ENCODE peak calls at places on chromosomes 5 and 9, in four cellular contexts. C is GM12865, A is H54, M is HuH-7. B is an unnamed sample.

GRCh38 chr5:143218563-143219170 is 184.8 kb downstream of the NR3C1 start:
- DNase-seq in A (no peak), M (no peak), C (peak), B (no peak)

GRCh38 chr9:133184971-133185370 is 21.3 kb upstream of the GBGT1 start:
- DNase-seq in A (peak), C (peak), M (peak), B (peak)

GRCh38 chr9:121958530-121958929 is 134.6 kb downstream of the TTLL11 start:
- DNase-seq in M (no peak), A (no peak), C (no peak), B (no peak)

GRCh38 chr5:13034048-13034447 is 910.4 kb downstream of the DNAH5 start:
- DNase-seq in A (no peak), C (no peak), M (no peak), B (no peak)

GRCh38 chr9:94110821-94111252 is 26.6 kb downstream of the PTPDC1 start:
- DNase-seq in C (no peak), M (no peak), A (no peak), B (no peak)

GRCh38 chr9:93301291-93301811 is 117.4 kb downstream of the WNK2 start:
- DNase-seq in C (no peak), M (no peak), A (no peak), B (no peak)

GRCh38 chr5:58012801-58013315 is 447.0 kb downstream of the PLK2 start:
- DNase-seq in M (no peak), C (no peak), A (no peak), B (no peak)

GRCh38 chr9:16319646-16320045 is 550.8 kb downstream of the BNC2 start:
- DNase-seq in C (no peak), A (no peak), M (no peak), B (no peak)

GRCh38 chr9:38681747-38682227 is 38.1 kb downstream of the FAM240B start:
- DNase-seq in A (no peak), C (peak), M (no peak), B (peak)

GRCh38 chr5:151571270-151572173 is 19.6 kb downstream of the FAT2 start:
- DNase-seq in M (no peak), C (no peak), A (no peak), B (no peak)

GRCh38 chr9:124733964-124734740 is 37.0 kb downstream of the NR6A1 start:
- DNase-seq in M (peak), C (no peak), A (no peak), B (no peak)

GRCh38 chr5:176542596-176543427 is 5.6 kb upstream of the RNF44 start:
- DNase-seq in C (peak), A (no peak), M (peak), B (no peak)

GRCh38 chr5:64147849-64148441 is 17.7 kb upstream of the RNF180 start:
- DNase-seq in A (no peak), M (peak), C (peak), B (peak)

GRCh38 chr5:117255211-117256032 is 680.8 kb upstream of the SEMA6A start:
- DNase-seq in A (no peak), C (no peak), M (no peak), B (no peak)

GRCh38 chr9:114163517-114163924 is 8.2 kb downstream of the COL27A1 start:
- DNase-seq in M (peak), C (no peak), A (no peak), B (no peak)

GRCh38 chr9:35481347-35481975 is 8.4 kb upstream of the RUSC2 start:
- DNase-seq in M (peak), A (peak), C (peak), B (peak)

GRCh38 chr9:77018058-77019009 is 1.1 kb upstream of the FOXB2 start:
- DNase-seq in C (no peak), A (no peak), M (no peak), B (no peak)

GRCh38 chr5:113524927-113525326 is 11.4 kb downstream of the YTHDC2 start:
- DNase-seq in A (no peak), C (peak), M (no peak), B (no peak)

GRCh38 chr5:169185626-169186025 is 115.3 kb downstream of the SLIT3 start:
- DNase-seq in M (no peak), C (no peak), A (no peak), B (no peak)

GRCh38 chr5:166625210-166625865 is 1666.1 kb upstream of the WWC1 start:
- DNase-seq in M (no peak), A (no peak), C (no peak), B (peak)

GRCh38 chr5:61991426-61991825 is 314.6 kb upstream of the KIF2A start:
- DNase-seq in M (peak), A (no peak), C (no peak), B (no peak)

GRCh38 chr9:89893886-89894285 is 289.1 kb downstream of the GADD45G start:
- DNase-seq in M (no peak), C (no peak), A (no peak), B (no peak)

GRCh38 chr5:58188287-58188651 is 271.6 kb downstream of the PLK2 start:
- DNase-seq in A (no peak), C (no peak), M (no peak), B (peak)

GRCh38 chr5:151022511-151023018 is 2.2 kb downstream of the GPX3 start:
- DNase-seq in C (no peak), A (no peak), M (no peak), B (no peak)

GRCh38 chr5:13251623-13252367 is 692.7 kb downstream of the DNAH5 start:
- DNase-seq in A (no peak), C (no peak), M (no peak), B (no peak)

GRCh38 chr5:71471193-71471592 is 15.7 kb downstream of the BDP1 start:
- DNase-seq in C (no peak), A (no peak), M (no peak), B (no peak)

GRCh38 chr5:124439609-124440008 is 306.8 kb downstream of the ZNF608 start:
- DNase-seq in C (no peak), A (no peak), M (no peak), B (no peak)

GRCh38 chr9:121445986-121446385 is 53.7 kb downstream of the GGTA1 start:
- DNase-seq in C (peak), A (no peak), M (no peak), B (no peak)